ENCODE peak calls at places on chromosomes 6 and 20, in four cellular contexts. N is CD8-positive, alpha-beta memory T cell; J is iPS DF 6.9; B is CD8-positive, alpha-beta T cell. E is an unnamed sample.
A peak's percentile ranks its signal among the peaks of the same experiment; 100 is the strongest.

GRCh38 chr6:11139051-11139960 is 27.8 kb upstream of the ERVFRD-1 start:
- DNase-seq in B (no peak), N (no peak), J (no peak), E (no peak)

GRCh38 chr20:14986656-14987055 is 649.2 kb upstream of the FLRT3 start:
- DNase-seq in J (no peak), B (no peak), N (no peak), E (no peak)

GRCh38 chr20:5996765-5997164 is 46.3 kb downstream of the MCM8 start:
- DNase-seq in N (peak; percentile 39), B (peak; percentile 23), J (no peak), E (no peak)

GRCh38 chr20:31720486-31721407 is 1.9 kb downstream of the BCL2L1 start:
- DNase-seq in J (no peak), N (peak; percentile 8), B (peak; percentile 16), E (no peak)

GRCh38 chr6:116176596-116176995 is 50.7 kb upstream of the COL10A1 start:
- DNase-seq in J (peak; percentile 9), B (no peak), N (no peak), E (no peak)

GRCh38 chr6:56693246-56693607 is 50.5 kb upstream of the DST start:
- DNase-seq in B (no peak), N (no peak), J (no peak), E (no peak)

GRCh38 chr20:50246367-50247195 is 56.0 kb downstream of the CEBPB start:
- DNase-seq in J (no peak), N (no peak), B (no peak), E (no peak)

GRCh38 chr20:561437-562231 is 18.0 kb upstream of the CSNK2A1 start:
- DNase-seq in J (peak; percentile 72), N (peak; percentile 14), B (no peak), E (no peak)

GRCh38 chr20:31476648-31477220 is 1.6 kb downstream of the REM1 start:
- DNase-seq in B (no peak), J (no peak), N (no peak), E (no peak)

GRCh38 chr6:168415149-168415992 is 25.6 kb upstream of the SMOC2 start:
- DNase-seq in J (no peak), B (no peak), N (no peak), E (no peak)

GRCh38 chr20:64055893-64056638 is 6.6 kb upstream of the SOX18 start:
- DNase-seq in N (no peak), B (no peak), J (no peak), E (no peak)

GRCh38 chr6:143223895-143224294 is 163.2 kb downstream of the AIG1 start:
- DNase-seq in N (no peak), J (no peak), B (no peak), E (no peak)

GRCh38 chr6:13014551-13015378 is 298.2 kb downstream of the PHACTR1 start:
- DNase-seq in N (no peak), B (no peak), J (no peak), E (no peak)

GRCh38 chr20:8005033-8005432 is 14.5 kb downstream of the TMX4 start:
- DNase-seq in N (no peak), J (no peak), B (no peak), E (no peak)

GRCh38 chr20:51772236-51772635 is 4.0 kb upstream of the ATP9A start:
- DNase-seq in B (no peak), J (no peak), N (no peak), E (no peak)

GRCh38 chr6:149545258-149545753 is 537 bp downstream of the PPIL4 start:
- DNase-seq in N (peak; percentile 82), J (no peak), B (peak; percentile 25), E (peak; percentile 57)

GRCh38 chr6:28635547-28636158 is 110.0 kb downstream of the GPX5 start:
- DNase-seq in B (no peak), N (no peak), J (no peak), E (no peak)

GRCh38 chr20:17710379-17711305 is 10.9 kb downstream of the BANF2 start:
- DNase-seq in J (no peak), B (no peak), N (no peak), E (no peak)

GRCh38 chr6:39992861-39993622 is 58.8 kb upstream of the MOCS1 start:
- DNase-seq in B (no peak), J (no peak), N (no peak), E (no peak)
- H3K9me3 ChIP-seq in B (no peaks in the 10 kb centered on the region), J (peaks cover 1% of the 10 kb centered on the region), N (peaks cover 7% of the 10 kb centered on the region), E (no peaks in the 10 kb centered on the region)

GRCh38 chr20:18987781-18988360 is 174.3 kb downstream of the SCP2D1 start:
- DNase-seq in B (no peak), N (no peak), J (no peak), E (no peak)

GRCh38 chr20:18988701-18989100 is 175.1 kb downstream of the SCP2D1 start:
- DNase-seq in J (no peak), N (no peak), B (no peak), E (no peak)

GRCh38 chr20:18989736-18990474 is 176.3 kb downstream of the SCP2D1 start:
- DNase-seq in J (no peak), B (no peak), N (no peak), E (no peak)

GRCh38 chr20:18992418-18992817 is 178.8 kb downstream of the SCP2D1 start:
- DNase-seq in N (no peak), B (no peak), J (no peak), E (no peak)

GRCh38 chr20:18991012-18991411 is 177.4 kb downstream of the SCP2D1 start:
- DNase-seq in N (no peak), B (no peak), J (no peak), E (no peak)
- H3K9me3 ChIP-seq in N (no peaks in the 10 kb centered on the region), B (no peaks in the 10 kb centered on the region), J (no peaks in the 10 kb centered on the region), E (no peaks in the 10 kb centered on the region)

GRCh38 chr20:56200456-56200855 is 48.1 kb upstream of the MC3R start:
- DNase-seq in J (no peak), B (no peak), N (no peak), E (no peak)

GRCh38 chr20:56202493-56203077 is 45.9 kb upstream of the MC3R start:
- DNase-seq in B (no peak), J (no peak), N (no peak), E (no peak)

GRCh38 chr20:56207656-56208055 is 40.9 kb upstream of the MC3R start:
- DNase-seq in B (no peak), N (no peak), J (no peak), E (no peak)

GRCh38 chr20:56205350-56205749 is 43.2 kb upstream of the MC3R start:
- DNase-seq in J (no peak), B (no peak), N (no peak), E (no peak)

GRCh38 chr20:56204206-56204605 is 44.3 kb upstream of the MC3R start:
- DNase-seq in N (no peak), J (no peak), B (no peak), E (no peak)
- H3K9me3 ChIP-seq in N (peaks cover 4% of the 10 kb centered on the region), J (peaks cover 6% of the 10 kb centered on the region), B (no peaks in the 10 kb centered on the region), E (no peaks in the 10 kb centered on the region)

GRCh38 chr6:82458147-82458546 is 94.5 kb downstream of the TPBG start:
- DNase-seq in N (no peak), J (no peak), B (no peak), E (no peak)

GRCh38 chr6:82461536-82461935 is 97.9 kb downstream of the TPBG start:
- DNase-seq in N (no peak), B (no peak), J (no peak), E (no peak)

DNA sequence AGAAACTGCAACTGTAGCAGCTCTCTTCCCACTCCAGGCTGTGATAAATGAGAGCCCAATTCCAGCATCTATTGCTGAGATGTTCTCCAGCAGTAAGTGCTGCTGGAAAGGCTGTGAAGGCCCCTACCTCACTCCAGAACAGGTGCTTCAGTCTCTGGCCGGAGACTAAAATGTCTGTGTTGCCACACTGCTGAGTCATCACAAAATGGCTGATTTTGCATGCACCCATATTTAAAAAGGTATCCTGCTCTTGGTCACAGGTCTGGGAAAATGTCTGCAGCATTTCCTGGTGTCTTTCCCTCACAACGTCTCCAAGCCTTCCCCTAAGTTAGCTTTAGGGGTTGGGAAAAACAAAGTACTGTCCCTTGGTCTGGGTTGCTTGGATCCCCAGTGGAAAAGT is 95.1 kb downstream of the TPBG start:
- DNase-seq in N (no peak), B (no peak), J (no peak), E (no peak)
- H3K9me3 ChIP-seq in N (no peaks in the 10 kb centered on the region), B (no peaks in the 10 kb centered on the region), J (no peaks in the 10 kb centered on the region), E (no peaks in the 10 kb centered on the region)

GRCh38 chr6:26646074-26646473 is 13.5 kb downstream of the ZNF322 start:
- DNase-seq in N (no peak), J (no peak), B (no peak), E (no peak)

GRCh38 chr6:26640806-26641205 is 18.7 kb downstream of the ZNF322 start:
- DNase-seq in J (no peak), N (no peak), B (no peak), E (no peak)
- H3K9me3 ChIP-seq in J (no peaks in the 10 kb centered on the region), N (peaks cover 27% of the 10 kb centered on the region), B (peaks cover 8% of the 10 kb centered on the region), E (peaks cover 14% of the 10 kb centered on the region)

GRCh38 chr6:22907085-22907484 is 337.7 kb downstream of the HDGFL1 start:
- DNase-seq in B (no peak), J (no peak), N (no peak), E (no peak)
- H3K9me3 ChIP-seq in B (no peaks in the 10 kb centered on the region), J (no peaks in the 10 kb centered on the region), N (no peaks in the 10 kb centered on the region), E (no peaks in the 10 kb centered on the region)

DNA sequence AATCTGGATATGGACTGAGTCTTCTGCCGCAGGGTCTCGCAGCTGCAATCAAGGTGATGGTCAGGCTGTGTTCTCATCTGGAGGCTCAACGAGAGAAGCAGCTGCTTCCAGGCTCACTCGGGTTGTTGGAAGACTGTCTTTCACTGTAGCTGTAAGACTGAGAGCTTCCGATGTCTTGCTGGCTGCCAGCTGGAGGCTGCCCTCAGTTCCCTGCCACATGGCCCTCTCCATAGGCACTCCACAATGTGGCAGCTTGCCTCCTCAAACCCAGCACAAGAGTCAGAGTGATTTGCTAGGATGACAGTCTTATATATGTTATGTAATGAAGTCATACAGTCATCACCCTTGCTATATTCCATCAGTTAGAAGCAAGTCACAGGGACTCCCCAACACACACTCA is 290.5 kb upstream of the CDYL start:
- DNase-seq in J (no peak), B (no peak), N (no peak), E (no peak)
- H3K9me3 ChIP-seq in J (no peaks in the 10 kb centered on the region), B (no peaks in the 10 kb centered on the region), N (no peaks in the 10 kb centered on the region), E (no peaks in the 10 kb centered on the region)